ENCODE peak calls at places on chromosomes 5 and 9, in seven cellular contexts. Z is mesendoderm, U is neuronal stem cell, Y is H9, T is mesenchymal stem cell, F is trophoblast cell, X is H1. A is an unnamed sample.

GRCh38 chr9:129235931-129236331 is 57.9 kb upstream of the IER5L start:
- DNase-seq in Z (no peak), U (no peak), Y (no peak), T (no peak), F (no peak), X (no peak), A (no peak)

GRCh38 chr5:33170414-33170813 is 270.4 kb upstream of the TARS1 start:
- DNase-seq in Z (peak; percentile 21), U (no peak), Y (no peak), T (peak; percentile 22), F (no peak), X (no peak), A (no peak)

GRCh38 chr9:90903731-90904422 is 102.3 kb downstream of the SYK start:
- DNase-seq in Z (no peak), U (no peak), Y (no peak), T (no peak), F (no peak), X (no peak), A (no peak)

GRCh38 chr5:43191740-43192557 is at the start of gene NIM1K:
- DNase-seq in Z (peak; percentile 46), U (peak; percentile 65), Y (peak; percentile 70), T (peak; percentile 71), F (peak; percentile 58), X (peak; percentile 10), A (peak; percentile 27)

GRCh38 chr5:159915913-159916840 is at the start of gene ADRA1B:
- DNase-seq in Z (peak; percentile 65), U (peak; percentile 74), Y (peak; percentile 80), T (peak; percentile 67), F (peak; percentile 42), X (peak; percentile 38), A (peak; percentile 53)

GRCh38 chr5:125409496-125410351 is 663.3 kb upstream of the ZNF608 start:
- DNase-seq in Z (peak; percentile 10), U (peak; percentile 81), Y (no peak), T (peak; percentile 44), F (no peak), X (no peak), A (peak; percentile 7)

GRCh38 chr5:150313501-150313900 is 10.8 kb upstream of the ARSI start:
- DNase-seq in Z (no peak), U (no peak), Y (no peak), T (no peak), F (no peak), X (no peak), A (no peak)

GRCh38 chr5:73405691-73406090 is 42.9 kb downstream of the FOXD1 start:
- DNase-seq in Z (no peak), U (no peak), Y (no peak), T (peak; percentile 46), F (no peak), X (no peak), A (no peak)

GRCh38 chr9:133348763-133349573 is 950 bp downstream of the RPL7A start:
- DNase-seq in Z (no peak), U (no peak), Y (no peak), T (no peak), F (no peak), X (no peak), A (no peak)

GRCh38 chr9:129501771-129502324 is 119.1 kb downstream of the C9orf50 start:
- DNase-seq in Z (no peak), U (no peak), Y (no peak), T (peak; percentile 14), F (peak; percentile 48), X (no peak), A (no peak)

GRCh38 chr5:79488058-79488457 is 25.9 kb downstream of the HOMER1 start:
- DNase-seq in Z (no peak), U (no peak), Y (no peak), T (no peak), F (peak; percentile 57), X (no peak), A (no peak)

GRCh38 chr5:54135042-54135441 is 175.3 kb downstream of the ARL15 start:
- DNase-seq in Z (peak; percentile 14), U (no peak), Y (no peak), T (peak; percentile 17), F (no peak), X (no peak), A (peak; percentile 48)

GRCh38 chr9:130220351-130220750 is 45.2 kb upstream of the HMCN2 start:
- DNase-seq in Z (peak; percentile 61), U (no peak), Y (no peak), T (peak; percentile 77), F (no peak), X (no peak), A (peak; percentile 72)

GRCh38 chr5:133480866-133481265 is 131.5 kb downstream of the FSTL4 start:
- DNase-seq in Z (no peak), U (no peak), Y (no peak), T (no peak), F (no peak), X (no peak), A (no peak)

GRCh38 chr5:170353011-170353890 is 35.9 kb downstream of the KCNMB1 start:
- DNase-seq in Z (peak; percentile 74), U (no peak), Y (peak; percentile 62), T (peak; percentile 22), F (no peak), X (no peak), A (no peak)

GRCh38 chr5:76305264-76305663 is 97.8 kb upstream of the IQGAP2 start:
- DNase-seq in Z (no peak), U (no peak), Y (no peak), T (peak; percentile 7), F (peak; percentile 41), X (no peak), A (no peak)

GRCh38 chr5:6856658-6857057 is 143.4 kb downstream of the TENT4A start:
- DNase-seq in Z (no peak), U (no peak), Y (no peak), T (no peak), F (no peak), X (no peak), A (no peak)

GRCh38 chr5:67494186-67494842 is 297.7 kb upstream of the CD180 start:
- DNase-seq in Z (no peak), U (no peak), Y (no peak), T (no peak), F (peak; percentile 25), X (no peak), A (no peak)

GRCh38 chr5:74540582-74540981 is 99.9 kb downstream of the ENC1 start:
- DNase-seq in Z (peak; percentile 68), U (no peak), Y (no peak), T (peak; percentile 27), F (no peak), X (no peak), A (no peak)

GRCh38 chr5:149823350-149823749 is 93.2 kb downstream of the PPARGC1B start:
- DNase-seq in Z (no peak), U (no peak), Y (no peak), T (no peak), F (no peak), X (no peak), A (no peak)

GRCh38 chr5:58404734-58405133 is 55.2 kb downstream of the PLK2 start:
- DNase-seq in Z (no peak), U (no peak), Y (no peak), T (no peak), F (peak; percentile 49), X (no peak), A (no peak)

GRCh38 chr9:38384990-38385848 is 7.3 kb upstream of the ALDH1B1 start:
- DNase-seq in Z (no peak), U (no peak), Y (no peak), T (no peak), F (no peak), X (no peak), A (no peak)
- H2BK5ac ChIP-seq in Z (no peak overlapping the region), U (no peak overlapping the region), Y (no peak overlapping the region), T (no peak overlapping the region), F (no peak overlapping the region), X (no peak overlapping the region), A (no peak overlapping the region)

GRCh38 chr9:27432308-27432707 is 91.8 kb upstream of the IFNK start:
- DNase-seq in Z (no peak), U (no peak), Y (no peak), T (no peak), F (no peak), X (no peak), A (no peak)

GRCh38 chr9:27430754-27431540 is 93.1 kb upstream of the IFNK start:
- DNase-seq in Z (peak; percentile 60), U (no peak), Y (no peak), T (no peak), F (peak; percentile 75), X (no peak), A (no peak)

GRCh38 chr9:27429917-27430316 is 94.2 kb upstream of the IFNK start:
- DNase-seq in Z (no peak), U (no peak), Y (no peak), T (no peak), F (peak; percentile 52), X (no peak), A (no peak)

GRCh38 chr9:27429436-27429835 is 94.7 kb upstream of the IFNK start:
- DNase-seq in Z (no peak), U (no peak), Y (no peak), T (no peak), F (no peak), X (no peak), A (no peak)

GRCh38 chr9:27431573-27431972 is 92.5 kb upstream of the IFNK start:
- DNase-seq in Z (no peak), U (no peak), Y (no peak), T (peak; percentile 64), F (no peak), X (no peak), A (no peak)
- H2BK5ac ChIP-seq in Z (no peak overlapping the region), U (no peak overlapping the region), Y (no peak overlapping the region), T (no peak overlapping the region), F (peak overlapping the region; percentile 45), X (peak overlapping the region; percentile 16), A (no peak overlapping the region)

GRCh38 chr5:132008163-132008473 is 3.3 kb downstream of the ACSL6 start:
- DNase-seq in Z (no peak), U (no peak), Y (no peak), T (no peak), F (no peak), X (no peak), A (no peak)
- H2BK5ac ChIP-seq in Z (no peak overlapping the region), U (no peak overlapping the region), Y (no peak overlapping the region), T (no peak overlapping the region), F (no peak overlapping the region), X (no peak overlapping the region), A (no peak overlapping the region)

DNA sequence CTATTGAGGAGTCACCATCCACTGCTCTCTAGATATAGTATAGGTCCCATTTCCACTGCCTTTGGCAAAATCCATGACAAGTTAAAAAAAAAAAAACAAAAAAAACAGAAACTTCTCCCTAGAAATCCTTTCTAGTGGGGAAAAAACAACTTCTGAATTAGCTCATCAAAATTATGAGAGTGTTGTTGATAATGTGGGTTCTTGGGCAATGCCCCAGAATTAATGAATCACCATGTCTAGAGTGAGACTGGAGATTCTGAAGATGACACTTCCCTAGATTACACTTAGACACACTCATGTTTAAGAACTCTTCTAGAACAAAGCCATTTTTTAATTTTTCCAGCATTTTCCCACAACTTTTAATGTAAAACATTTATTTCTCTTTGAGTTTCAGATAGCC is 728.0 kb upstream of the C9orf72 start:
- DNase-seq in Z (no peak), U (no peak), Y (no peak), T (peak; percentile 65), F (no peak), X (no peak), A (no peak)
- H2BK5ac ChIP-seq in Z (no peak overlapping the region), U (no peak overlapping the region), Y (no peak overlapping the region), T (no peak overlapping the region), F (no peak overlapping the region), X (no peak overlapping the region), A (no peak overlapping the region)